ENCODE peak calls at places on chromosomes 12 and 14, in seven cellular contexts. One of them, this sample, is unnamed. For H3K4me1, the result is how much of the 10 kb centered on the place peaks cover.

GRCh38 chr12:8655421-8655820 is 7.2 kb downstream of the MFAP5 start:
- DNase-seq in A549: no peak
- DNase-seq in uterus: no peak
- DNase-seq in neural progenitor cell: no peak
- DNase-seq in naive thymus-derived CD4-positive, alpha-beta T cell: no peak
- DNase-seq in neuronal stem cell: no peak
- DNase-seq in A673: no peak
- DNase-seq in this sample: no peak

GRCh38 chr14:75450381-75451276 is 22.8 kb downstream of the JDP2 start:
- DNase-seq in naive thymus-derived CD4-positive, alpha-beta T cell: no peak
- DNase-seq in neural progenitor cell: no peak
- DNase-seq in neuronal stem cell: no peak
- DNase-seq in A673: no peak
- DNase-seq in A549: no peak
- DNase-seq in uterus: peak
- DNase-seq in this sample: peak

GRCh38 chr14:64708148-64709004 is 4.2 kb downstream of the PLEKHG3 start:
- DNase-seq in uterus: no peak
- DNase-seq in naive thymus-derived CD4-positive, alpha-beta T cell: no peak
- DNase-seq in neural progenitor cell: peak
- DNase-seq in neuronal stem cell: no peak
- DNase-seq in A673: no peak
- DNase-seq in A549: peak
- DNase-seq in this sample: no peak

GRCh38 chr14:73251516-73252215 is 14.4 kb downstream of the PAPLN start:
- DNase-seq in A549: no peak
- DNase-seq in A673: no peak
- DNase-seq in uterus: no peak
- DNase-seq in neuronal stem cell: no peak
- DNase-seq in naive thymus-derived CD4-positive, alpha-beta T cell: no peak
- DNase-seq in neural progenitor cell: no peak
- DNase-seq in this sample: no peak

GRCh38 chr12:65364021-65364420 is 85.5 kb downstream of the MSRB3 start:
- DNase-seq in A673: no peak
- DNase-seq in neural progenitor cell: no peak
- DNase-seq in neuronal stem cell: no peak
- DNase-seq in naive thymus-derived CD4-positive, alpha-beta T cell: no peak
- DNase-seq in A549: no peak
- DNase-seq in uterus: no peak
- DNase-seq in this sample: no peak

GRCh38 chr14:75113932-75114539 is 12.8 kb downstream of the NEK9 start:
- DNase-seq in neural progenitor cell: no peak
- DNase-seq in neuronal stem cell: no peak
- DNase-seq in uterus: no peak
- DNase-seq in A673: no peak
- DNase-seq in A549: no peak
- DNase-seq in naive thymus-derived CD4-positive, alpha-beta T cell: no peak
- DNase-seq in this sample: no peak

GRCh38 chr12:105425263-105426174 is 95.0 kb downstream of the C12orf75 start:
- DNase-seq in A549: no peak
- DNase-seq in neural progenitor cell: no peak
- DNase-seq in neuronal stem cell: no peak
- DNase-seq in A673: no peak
- DNase-seq in naive thymus-derived CD4-positive, alpha-beta T cell: no peak
- DNase-seq in uterus: no peak
- DNase-seq in this sample: no peak

GRCh38 chr14:53148612-53149202 is 4.4 kb downstream of the DDHD1 start:
- DNase-seq in neuronal stem cell: no peak
- DNase-seq in A673: no peak
- DNase-seq in A549: no peak
- DNase-seq in neural progenitor cell: no peak
- DNase-seq in naive thymus-derived CD4-positive, alpha-beta T cell: no peak
- DNase-seq in uterus: no peak
- DNase-seq in this sample: no peak

GRCh38 chr14:94056579-94057308 is 24.3 kb downstream of the DDX24 start:
- DNase-seq in neuronal stem cell: no peak
- DNase-seq in A673: no peak
- DNase-seq in neural progenitor cell: no peak
- DNase-seq in naive thymus-derived CD4-positive, alpha-beta T cell: peak
- DNase-seq in uterus: no peak
- DNase-seq in A549: no peak
- DNase-seq in this sample: no peak

GRCh38 chr14:73460691-73461127 is 2.4 kb upstream of the NUMB start:
- DNase-seq in naive thymus-derived CD4-positive, alpha-beta T cell: no peak
- DNase-seq in uterus: peak
- DNase-seq in neuronal stem cell: no peak
- DNase-seq in neural progenitor cell: no peak
- DNase-seq in A549: no peak
- DNase-seq in A673: peak
- DNase-seq in this sample: no peak

GRCh38 chr12:4044101-4044500 is 170.9 kb upstream of the PARP11 start:
- DNase-seq in uterus: no peak
- DNase-seq in neuronal stem cell: no peak
- DNase-seq in naive thymus-derived CD4-positive, alpha-beta T cell: no peak
- DNase-seq in neural progenitor cell: no peak
- DNase-seq in A549: no peak
- DNase-seq in A673: no peak
- DNase-seq in this sample: no peak

GRCh38 chr12:76719171-76719631 is 44.7 kb upstream of the ZDHHC17 start:
- DNase-seq in uterus: no peak
- DNase-seq in A549: no peak
- DNase-seq in neural progenitor cell: no peak
- DNase-seq in A673: no peak
- DNase-seq in neuronal stem cell: no peak
- DNase-seq in naive thymus-derived CD4-positive, alpha-beta T cell: no peak
- DNase-seq in this sample: no peak

GRCh38 chr12:125332900-125333299 is 267.7 kb downstream of the AACS start:
- DNase-seq in neural progenitor cell: no peak
- DNase-seq in naive thymus-derived CD4-positive, alpha-beta T cell: no peak
- DNase-seq in A549: no peak
- DNase-seq in neuronal stem cell: no peak
- DNase-seq in uterus: no peak
- DNase-seq in A673: no peak
- DNase-seq in this sample: no peak

GRCh38 chr12:4806439-4807115 is 86.4 kb downstream of the GALNT8 start:
- DNase-seq in neural progenitor cell: no peak
- DNase-seq in A673: no peak
- DNase-seq in neuronal stem cell: no peak
- DNase-seq in naive thymus-derived CD4-positive, alpha-beta T cell: no peak
- DNase-seq in A549: no peak
- DNase-seq in uterus: no peak
- DNase-seq in this sample: no peak

GRCh38 chr14:103395245-103395644 is 10.0 kb downstream of the MARK3 start:
- DNase-seq in uterus: no peak
- DNase-seq in A673: no peak
- DNase-seq in neural progenitor cell: no peak
- DNase-seq in naive thymus-derived CD4-positive, alpha-beta T cell: no peak
- DNase-seq in neuronal stem cell: no peak
- DNase-seq in A549: no peak
- DNase-seq in this sample: no peak

GRCh38 chr14:81303258-81303935 is 82.6 kb upstream of the GTF2A1 start:
- DNase-seq in neural progenitor cell: no peak
- DNase-seq in A549: no peak
- DNase-seq in neuronal stem cell: no peak
- DNase-seq in naive thymus-derived CD4-positive, alpha-beta T cell: peak
- DNase-seq in A673: no peak
- DNase-seq in uterus: peak
- DNase-seq in this sample: peak

GRCh38 chr14:61290686-61291085 is 9.5 kb upstream of the TMEM30B start:
- DNase-seq in naive thymus-derived CD4-positive, alpha-beta T cell: no peak
- DNase-seq in A673: no peak
- DNase-seq in A549: no peak
- DNase-seq in uterus: no peak
- DNase-seq in neural progenitor cell: no peak
- DNase-seq in neuronal stem cell: no peak
- DNase-seq in this sample: no peak

GRCh38 chr14:66853311-66853710 is 335.9 kb upstream of the GARIN2 start:
- DNase-seq in neuronal stem cell: no peak
- DNase-seq in naive thymus-derived CD4-positive, alpha-beta T cell: no peak
- DNase-seq in neural progenitor cell: no peak
- DNase-seq in A673: no peak
- DNase-seq in A549: no peak
- DNase-seq in uterus: no peak
- DNase-seq in this sample: no peak

GRCh38 chr12:127025545-127025944 is 1241.4 kb upstream of the TMEM132C start:
- DNase-seq in A673: peak
- DNase-seq in neural progenitor cell: no peak
- DNase-seq in uterus: no peak
- DNase-seq in neuronal stem cell: no peak
- DNase-seq in A549: no peak
- DNase-seq in naive thymus-derived CD4-positive, alpha-beta T cell: no peak
- DNase-seq in this sample: no peak

GRCh38 chr12:67354966-67355365 is 85.8 kb downstream of the CAND1 start:
- DNase-seq in neural progenitor cell: peak
- DNase-seq in A549: no peak
- DNase-seq in neuronal stem cell: no peak
- DNase-seq in A673: no peak
- DNase-seq in uterus: no peak
- DNase-seq in naive thymus-derived CD4-positive, alpha-beta T cell: no peak
- DNase-seq in this sample: peak

GRCh38 chr14:98548071-98548686 is 723.8 kb downstream of the BCL11B start:
- DNase-seq in neural progenitor cell: no peak
- DNase-seq in uterus: no peak
- DNase-seq in neuronal stem cell: no peak
- DNase-seq in A549: no peak
- DNase-seq in naive thymus-derived CD4-positive, alpha-beta T cell: no peak
- DNase-seq in A673: peak
- DNase-seq in this sample: no peak

GRCh38 chr12:68915055-68915454 is 17.9 kb downstream of the CPM start:
- DNase-seq in neural progenitor cell: no peak
- DNase-seq in A549: no peak
- DNase-seq in uterus: no peak
- DNase-seq in naive thymus-derived CD4-positive, alpha-beta T cell: no peak
- DNase-seq in neuronal stem cell: no peak
- DNase-seq in A673: no peak
- DNase-seq in this sample: no peak

GRCh38 chr12:119593578-119594398 is at the start of gene TMEM233:
- DNase-seq in A673: no peak
- DNase-seq in neuronal stem cell: peak
- DNase-seq in A549: no peak
- DNase-seq in uterus: no peak
- DNase-seq in neural progenitor cell: peak
- DNase-seq in naive thymus-derived CD4-positive, alpha-beta T cell: no peak
- DNase-seq in this sample: peak

GRCh38 chr14:103688906-103689902 is 26.0 kb downstream of the XRCC3 start:
- DNase-seq in uterus: no peak
- DNase-seq in A673: no peak
- DNase-seq in A549: no peak
- DNase-seq in naive thymus-derived CD4-positive, alpha-beta T cell: no peak
- DNase-seq in neuronal stem cell: no peak
- DNase-seq in neural progenitor cell: no peak
- DNase-seq in this sample: no peak

GRCh38 chr12:6426882-6427671 is 17.7 kb upstream of the CD27 start:
- DNase-seq in uterus: no peak
- DNase-seq in A549: no peak
- DNase-seq in naive thymus-derived CD4-positive, alpha-beta T cell: peak
- DNase-seq in neuronal stem cell: no peak
- DNase-seq in neural progenitor cell: no peak
- DNase-seq in A673: no peak
- DNase-seq in this sample: no peak

GRCh38 chr12:127595506-127595905 is 671.5 kb upstream of the TMEM132C start:
- DNase-seq in A673: no peak
- DNase-seq in uterus: no peak
- DNase-seq in naive thymus-derived CD4-positive, alpha-beta T cell: no peak
- DNase-seq in neuronal stem cell: no peak
- DNase-seq in neural progenitor cell: no peak
- DNase-seq in A549: no peak
- DNase-seq in this sample: no peak

GRCh38 chr12:109053382-109054123 is 1.2 kb downstream of the USP30 start:
- DNase-seq in uterus: no peak
- DNase-seq in neural progenitor cell: peak
- DNase-seq in naive thymus-derived CD4-positive, alpha-beta T cell: peak
- DNase-seq in A549: no peak
- DNase-seq in neuronal stem cell: no peak
- DNase-seq in A673: no peak
- DNase-seq in this sample: no peak

GRCh38 chr12:88854260-88854659 is 274.0 kb upstream of the KITLG start:
- DNase-seq in neuronal stem cell: no peak
- DNase-seq in A673: no peak
- DNase-seq in naive thymus-derived CD4-positive, alpha-beta T cell: no peak
- DNase-seq in uterus: no peak
- DNase-seq in neural progenitor cell: no peak
- DNase-seq in A549: peak
- DNase-seq in this sample: no peak
- H3K4me1 ChIP-seq in neuronal stem cell: under half
- H3K4me1 ChIP-seq in A673: under half
- H3K4me1 ChIP-seq in naive thymus-derived CD4-positive, alpha-beta T cell: under half
- H3K4me1 ChIP-seq in uterus: under half
- H3K4me1 ChIP-seq in neural progenitor cell: under half
- H3K4me1 ChIP-seq in A549: under half
- H3K4me1 ChIP-seq in this sample: under half

GRCh38 chr14:32009221-32009620 is 67.9 kb upstream of the ARHGAP5 start:
- DNase-seq in neural progenitor cell: no peak
- DNase-seq in uterus: no peak
- DNase-seq in neuronal stem cell: no peak
- DNase-seq in A673: no peak
- DNase-seq in naive thymus-derived CD4-positive, alpha-beta T cell: no peak
- DNase-seq in A549: no peak
- DNase-seq in this sample: no peak
- H3K27ac ChIP-seq in neural progenitor cell: no peak
- H3K27ac ChIP-seq in uterus: no peak
- H3K27ac ChIP-seq in neuronal stem cell: no peak
- H3K27ac ChIP-seq in A673: no peak
- H3K27ac ChIP-seq in naive thymus-derived CD4-positive, alpha-beta T cell: no peak
- H3K27ac ChIP-seq in A549: peak
- H3K27ac ChIP-seq in this sample: no peak

GRCh38 chr14:39614292-39614923 is 182.2 kb upstream of the FBXO33 start:
- DNase-seq in neuronal stem cell: no peak
- DNase-seq in naive thymus-derived CD4-positive, alpha-beta T cell: no peak
- DNase-seq in uterus: no peak
- DNase-seq in neural progenitor cell: no peak
- DNase-seq in A673: no peak
- DNase-seq in A549: no peak
- DNase-seq in this sample: no peak

GRCh38 chr14:39617537-39617936 is 185.3 kb upstream of the FBXO33 start:
- DNase-seq in neural progenitor cell: no peak
- DNase-seq in A673: no peak
- DNase-seq in naive thymus-derived CD4-positive, alpha-beta T cell: no peak
- DNase-seq in A549: no peak
- DNase-seq in neuronal stem cell: no peak
- DNase-seq in uterus: no peak
- DNase-seq in this sample: no peak

GRCh38 chr14:39621223-39621622 is 189.0 kb upstream of the FBXO33 start:
- DNase-seq in neuronal stem cell: no peak
- DNase-seq in neural progenitor cell: no peak
- DNase-seq in A673: no peak
- DNase-seq in A549: no peak
- DNase-seq in naive thymus-derived CD4-positive, alpha-beta T cell: no peak
- DNase-seq in uterus: no peak
- DNase-seq in this sample: no peak

GRCh38 chr14:39615352-39615751 is 183.1 kb upstream of the FBXO33 start:
- DNase-seq in A549: no peak
- DNase-seq in neuronal stem cell: no peak
- DNase-seq in naive thymus-derived CD4-positive, alpha-beta T cell: no peak
- DNase-seq in uterus: no peak
- DNase-seq in neural progenitor cell: no peak
- DNase-seq in A673: no peak
- DNase-seq in this sample: no peak
- H3K4me1 ChIP-seq in A549: under half
- H3K4me1 ChIP-seq in neuronal stem cell: under half
- H3K4me1 ChIP-seq in naive thymus-derived CD4-positive, alpha-beta T cell: under half
- H3K4me1 ChIP-seq in uterus: under half
- H3K4me1 ChIP-seq in neural progenitor cell: under half
- H3K4me1 ChIP-seq in A673: under half
- H3K4me1 ChIP-seq in this sample: under half

GRCh38 chr14:26549571-26549970 is 48.3 kb downstream of the NOVA1 start:
- DNase-seq in naive thymus-derived CD4-positive, alpha-beta T cell: no peak
- DNase-seq in A673: no peak
- DNase-seq in neuronal stem cell: no peak
- DNase-seq in uterus: no peak
- DNase-seq in neural progenitor cell: no peak
- DNase-seq in A549: no peak
- DNase-seq in this sample: no peak
- H3K27ac ChIP-seq in naive thymus-derived CD4-positive, alpha-beta T cell: no peak
- H3K27ac ChIP-seq in A673: no peak
- H3K27ac ChIP-seq in neuronal stem cell: no peak
- H3K27ac ChIP-seq in uterus: no peak
- H3K27ac ChIP-seq in neural progenitor cell: no peak
- H3K27ac ChIP-seq in A549: no peak
- H3K27ac ChIP-seq in this sample: no peak